ENCODE peak calls at places on chromosomes 2 and 18, in five cellular contexts. T, O, Z, P and W are unnamed samples.

GRCh38 chr18:13612111-13612997 is 114.0 kb downstream of the FAM210A start:
- DNase-seq in T (no peak), O (no peak), Z (no peak), P (no peak), W (no peak)

GRCh38 chr2:62736899-62737559 is 31.5 kb downstream of the EHBP1 start:
- DNase-seq in T (no peak), O (no peak), Z (no peak), P (no peak), W (no peak)

GRCh38 chr18:42024131-42024530 is 69.1 kb downstream of the PIK3C3 start:
- DNase-seq in T (no peak), O (no peak), Z (no peak), P (no peak), W (no peak)

GRCh38 chr2:212726403-212726802 is 187.8 kb upstream of the ERBB4 start:
- DNase-seq in T (no peak), O (no peak), Z (peak), P (no peak), W (no peak)

GRCh38 chr2:207230261-207231105 is 64.7 kb upstream of the KLF7 start:
- DNase-seq in T (no peak), O (no peak), Z (no peak), P (no peak), W (peak)

GRCh38 chr2:169073972-169074751 is 4.8 kb downstream of the DHRS9 start:
- DNase-seq in T (no peak), O (peak), Z (peak), P (no peak), W (peak)

GRCh38 chr2:236008857-236009256 is 159.3 kb downstream of the GBX2 start:
- DNase-seq in T (no peak), O (no peak), Z (no peak), P (no peak), W (no peak)

GRCh38 chr2:149221898-149222297 is 108.5 kb upstream of the LYPD6 start:
- DNase-seq in T (no peak), O (no peak), Z (no peak), P (no peak), W (no peak)

GRCh38 chr18:55863876-55864275 is 275.9 kb upstream of the TCF4 start:
- DNase-seq in T (peak), O (no peak), Z (no peak), P (no peak), W (peak)

GRCh38 chr2:173008786-173009185 is 66.9 kb upstream of the MAP3K20 start:
- DNase-seq in T (no peak), O (no peak), Z (no peak), P (no peak), W (no peak)

GRCh38 chr2:229780856-229781773 is 66.8 kb upstream of the DNER start:
- DNase-seq in T (peak), O (peak), Z (peak), P (no peak), W (peak)

GRCh38 chr2:144370937-144371584 is 148.9 kb downstream of the ZEB2 start:
- DNase-seq in T (peak), O (peak), Z (no peak), P (no peak), W (peak)

GRCh38 chr2:154459286-154459685 is 239.2 kb upstream of the KCNJ3 start:
- DNase-seq in T (no peak), O (no peak), Z (no peak), P (no peak), W (no peak)

GRCh38 chr2:108923019-108923700 is 65.9 kb downstream of the EDAR start:
- DNase-seq in T (no peak), O (no peak), Z (peak), P (no peak), W (no peak)

GRCh38 chr18:39959839-39960238 is 1995.2 kb upstream of the PIK3C3 start:
- DNase-seq in T (no peak), O (peak), Z (peak), P (no peak), W (peak)

GRCh38 chr2:79686884-79687283 is 174.0 kb downstream of the CTNNA2 start:
- DNase-seq in T (no peak), O (no peak), Z (no peak), P (no peak), W (no peak)

GRCh38 chr18:77101410-77102245 is 31.0 kb downstream of the MBP start:
- DNase-seq in T (peak), O (peak), Z (peak), P (peak), W (peak)

GRCh38 chr2:161414385-161415040 is 1.6 kb upstream of the TBR1 start:
- DNase-seq in T (peak), O (no peak), Z (no peak), P (peak), W (peak)

GRCh38 chr2:211745295-211746097 is 793.1 kb downstream of the ERBB4 start:
- DNase-seq in T (peak), O (peak), Z (peak), P (no peak), W (peak)

GRCh38 chr2:25700221-25700660 is 26.9 kb upstream of the DTNB start:
- DNase-seq in T (peak), O (peak), Z (peak), P (no peak), W (peak)

GRCh38 chr2:195021704-195022513 is 635.1 kb upstream of the SLC39A10 start:
- DNase-seq in T (no peak), O (no peak), Z (no peak), P (no peak), W (no peak)

GRCh38 chr2:224837066-224837465 is 120.9 kb upstream of the CCDC195 start:
- DNase-seq in T (no peak), O (no peak), Z (no peak), P (no peak), W (peak)

GRCh38 chr2:234098675-234099195 is 48.2 kb downstream of the SPP2 start:
- DNase-seq in T (no peak), O (no peak), Z (no peak), P (no peak), W (no peak)

GRCh38 chr18:77068321-77068841 is 64.2 kb downstream of the MBP start:
- DNase-seq in T (peak), O (peak), Z (peak), P (no peak), W (peak)

GRCh38 chr18:55256568-55257289 is 297.5 kb upstream of the CCDC68 start:
- DNase-seq in T (no peak), O (no peak), Z (peak), P (no peak), W (no peak)

GRCh38 chr2:236526459-236527197 is 43.0 kb upstream of the ACKR3 start:
- DNase-seq in T (no peak), O (no peak), Z (no peak), P (no peak), W (no peak)

GRCh38 chr2:15955232-15955983 is 15.1 kb downstream of the MYCN start:
- DNase-seq in T (no peak), O (no peak), Z (peak), P (no peak), W (no peak)

GRCh38 chr2:223050900-223051299 is 1.1 kb upstream of the KCNE4 start:
- DNase-seq in T (peak), O (no peak), Z (no peak), P (no peak), W (peak)

GRCh38 chr2:210503622-210504300 is 27.2 kb upstream of the LANCL1 start:
- DNase-seq in T (no peak), O (peak), Z (no peak), P (no peak), W (peak)

GRCh38 chr2:148552675-148553331 is 91.7 kb upstream of the EPC2 start:
- DNase-seq in T (peak), O (peak), Z (no peak), P (no peak), W (no peak)

GRCh38 chr2:23533014-23533730 is 148.2 kb downstream of the KLHL29 start:
- DNase-seq in T (no peak), O (no peak), Z (no peak), P (no peak), W (no peak)

GRCh38 chr2:229725716-229726346 is 11.5 kb upstream of the DNER start:
- DNase-seq in T (peak), O (peak), Z (peak), P (no peak), W (peak)

GRCh38 chr2:119873350-119874013 is 113.8 kb downstream of the PTPN4 start:
- DNase-seq in T (peak), O (no peak), Z (no peak), P (no peak), W (no peak)

DNA sequence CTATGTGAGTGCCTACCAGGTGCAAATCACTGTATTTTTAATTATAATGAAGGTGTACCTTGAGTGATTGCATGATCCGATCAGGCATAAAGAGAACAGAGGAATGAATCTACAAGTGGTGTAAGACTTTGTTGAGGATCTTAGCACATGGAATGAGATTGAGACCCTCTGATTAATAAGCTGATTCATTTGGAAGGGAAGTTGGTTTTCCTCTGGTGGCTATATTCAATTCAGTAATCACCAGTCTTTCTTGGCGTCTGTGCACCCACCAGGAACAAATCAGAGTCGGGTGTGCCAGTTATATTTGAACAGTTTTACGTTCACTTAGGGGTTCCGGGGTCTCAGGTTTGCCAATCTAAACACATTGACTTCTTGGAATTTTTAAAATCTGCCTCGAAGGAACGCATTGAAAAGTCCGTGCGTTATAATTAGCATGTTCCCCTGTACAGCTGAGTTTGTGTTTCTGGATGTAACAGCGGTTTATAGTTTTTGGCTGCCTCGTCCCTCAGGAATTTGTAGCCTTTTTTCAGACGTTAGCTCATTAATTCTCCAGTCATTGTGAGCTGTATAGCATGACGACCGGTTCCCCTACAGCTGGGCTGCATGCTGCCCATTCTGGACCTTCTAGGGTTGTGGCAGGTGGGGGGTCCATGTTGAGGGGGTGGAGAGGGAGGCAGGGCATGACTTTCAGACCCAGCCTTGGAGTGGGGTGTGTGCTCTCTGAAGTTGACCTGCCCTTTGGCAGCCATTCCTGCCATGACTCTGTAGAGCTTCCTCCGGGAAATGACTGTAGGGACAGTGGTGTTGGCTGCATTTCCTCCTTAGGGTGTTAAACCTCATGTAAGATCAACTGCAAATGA is 20.3 kb downstream of the MYO1B start:
- DNase-seq in T (peak), O (peak), Z (no peak), P (no peak), W (peak)
- H3K4me3 ChIP-seq in T (no peak), O (peak), Z (no peak), P (peak), W (peak)

GRCh38 chr2:33673937-33674336 is 74.8 kb upstream of the FAM98A start:
- DNase-seq in T (peak), O (peak), Z (peak), P (no peak), W (peak)
- TF ChIP-seq CTCF in T (peak), O (peak), Z (no peak), P (peak), W (peak)

GRCh38 chr2:74552914-74553811 is 579 bp downstream of the LOXL3 start:
- DNase-seq in T (no peak), O (no peak), Z (no peak), P (peak), W (peak)
- H3K4me3 ChIP-seq in T (peak), O (peak), Z (no peak), P (peak), W (peak)

GRCh38 chr2:240893363-240893828 is 2.6 kb downstream of the MAB21L4 start:
- DNase-seq in T (peak), O (no peak), Z (peak), P (peak), W (peak)
- TF ChIP-seq CTCF in T (no peak), O (no peak), Z (peak), P (no peak), W (no peak)

GRCh38 chr2:197803033-197803444 is 1.4 kb upstream of the PLCL1 start:
- DNase-seq in T (peak), O (peak), Z (peak), P (no peak), W (peak)

GRCh38 chr2:197804758-197805597 is 585 bp downstream of the PLCL1 start:
- DNase-seq in T (peak), O (peak), Z (no peak), P (peak), W (peak)

GRCh38 chr2:197806317-197806633 is 1.9 kb downstream of the PLCL1 start:
- DNase-seq in T (no peak), O (peak), Z (no peak), P (no peak), W (no peak)

GRCh38 chr2:197805598-197806316 is 1.4 kb downstream of the PLCL1 start:
- DNase-seq in T (no peak), O (no peak), Z (no peak), P (no peak), W (no peak)

GRCh38 chr2:197804049-197804757 is at the start of gene PLCL1:
- DNase-seq in T (peak), O (peak), Z (peak), P (peak), W (peak)
- H3K4me3 ChIP-seq in T (peak), O (peak), Z (peak), P (peak), W (peak)

DNA sequence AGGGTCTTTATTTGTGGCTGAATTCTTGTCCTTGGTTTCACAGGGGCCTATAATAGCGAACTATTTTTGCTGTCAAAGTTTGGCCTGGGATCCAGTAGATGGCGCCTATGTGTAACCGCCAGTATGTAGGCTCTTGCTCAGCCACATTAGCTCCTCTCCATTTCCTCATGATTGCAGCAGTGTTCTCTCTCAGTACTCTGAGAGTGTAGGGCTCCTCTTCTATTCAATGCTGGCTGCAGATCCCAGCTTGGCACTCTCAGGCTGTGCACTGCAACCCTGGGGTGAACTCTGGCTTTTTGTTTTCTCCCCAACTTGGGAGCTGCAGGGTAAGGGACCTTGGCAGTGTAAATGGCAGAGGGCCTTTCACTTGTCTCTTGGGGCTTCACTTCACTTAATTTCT is 344.6 kb upstream of the CHAC2 start:
- DNase-seq in T (peak), O (peak), Z (peak), P (no peak), W (peak)
- TF ChIP-seq CTCF in T (peak), O (peak), Z (peak), P (no peak), W (peak)

GRCh38 chr2:129229830-129230441 is 749.5 kb upstream of the RAB6C start:
- DNase-seq in T (no peak), O (no peak), Z (peak), P (no peak), W (no peak)
- H3K4me3 ChIP-seq in T (no peak), O (no peak), Z (no peak), P (no peak), W (no peak)

DNA sequence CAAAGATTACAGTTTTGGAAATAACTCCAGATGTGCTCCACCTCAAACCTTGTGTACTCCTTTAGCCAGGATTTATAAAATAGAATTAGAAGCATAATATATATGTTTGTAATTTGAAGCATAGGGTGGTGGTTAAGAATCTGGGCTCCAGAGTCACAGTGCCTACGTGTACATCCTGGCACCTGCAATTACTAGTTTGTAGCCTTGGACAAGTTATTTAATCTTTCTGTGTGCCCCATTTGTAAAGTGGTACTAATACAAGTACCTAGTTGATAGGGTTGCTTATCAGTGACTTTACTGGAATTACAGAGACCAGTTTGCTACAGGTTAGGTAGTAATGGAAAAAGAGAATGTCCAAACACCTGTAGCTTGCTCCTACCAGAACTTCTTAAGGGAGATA is 28.6 kb downstream of the EML4 start:
- DNase-seq in T (no peak), O (no peak), Z (no peak), P (no peak), W (no peak)
- TF ChIP-seq CTCF in T (no peak), O (no peak), Z (no peak), P (no peak), W (no peak)

DNA sequence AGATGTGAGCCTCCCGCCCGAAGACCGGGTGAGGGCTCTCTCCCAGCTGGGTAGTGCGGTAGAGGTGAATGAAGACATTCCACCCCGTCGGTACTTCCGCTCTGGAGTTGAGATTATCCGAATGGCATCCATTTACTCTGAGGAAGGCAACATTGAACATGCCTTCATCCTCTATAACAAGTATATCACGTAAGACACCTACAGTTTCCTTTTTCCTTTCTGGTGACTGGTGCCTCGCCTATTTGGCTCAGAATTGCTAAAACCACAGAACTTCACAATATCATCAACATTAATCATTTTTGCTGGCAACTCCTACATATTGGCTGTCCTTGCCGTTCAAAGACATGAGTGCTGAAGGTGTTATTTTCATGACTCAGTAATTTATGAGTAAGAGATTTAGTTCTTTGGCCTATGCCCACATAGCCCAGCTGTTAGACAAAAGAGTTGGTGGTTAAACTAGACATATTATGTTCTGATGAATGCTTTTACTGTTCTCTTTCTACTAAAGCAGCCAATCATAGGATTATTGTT is 2.2 kb downstream of the STAMBP start:
- DNase-seq in T (peak), O (peak), Z (peak), P (no peak), W (peak)
- H3K4me3 ChIP-seq in T (no peak), O (no peak), Z (no peak), P (no peak), W (no peak)